ENCODE peak calls at places on chromosomes 16 and 17, in four cellular contexts. U is DMS 273 treated with DMSO at 0.1 percent for 48 hours; X is stimulated activated CD4-positive, alpha-beta T cell treated with anti-CD3 and anti-CD28 coated beads, Interleukin-15, amount 100 ng/mL, for 1 hour; V is uterus. E is an unnamed sample.

GRCh38 chr17:79988163-79988971 is 47.3 kb downstream of the TBC1D16 start:
- DNase-seq in V (peak), X (no peak), U (no peak), E (no peak)

GRCh38 chr16:89357055-89357454 is 133.3 kb downstream of the ANKRD11 start:
- DNase-seq in U (no peak), X (peak), V (no peak), E (no peak)

GRCh38 chr16:50282010-50282538 is 15.7 kb downstream of the ADCY7 start:
- DNase-seq in X (no peak), U (no peak), V (no peak), E (no peak)

GRCh38 chr16:51112311-51112710 is 38.8 kb downstream of the SALL1 start:
- DNase-seq in V (no peak), X (no peak), U (no peak), E (no peak)

GRCh38 chr17:35731239-35731931 is at the start of gene RASL10B:
- DNase-seq in U (peak), V (peak), X (peak), E (no peak)

GRCh38 chr17:58325289-58325726 is 3.3 kb downstream of the TSPOAP1 start:
- DNase-seq in V (no peak), U (no peak), X (no peak), E (no peak)

GRCh38 chr16:30490210-30490609 is 17.7 kb downstream of the ITGAL start:
- DNase-seq in U (no peak), V (no peak), X (no peak), E (no peak)

GRCh38 chr17:58402047-58402446 is 15.3 kb downstream of the RNF43 start:
- DNase-seq in X (no peak), V (no peak), U (no peak), E (no peak)

GRCh38 chr17:752620-753219 is 656 bp upstream of the GEMIN4 start:
- DNase-seq in V (peak), X (no peak), U (no peak), E (no peak)

GRCh38 chr16:85136213-85136704 is 24.0 kb upstream of the CIBAR2 start:
- DNase-seq in V (no peak), X (no peak), U (no peak), E (no peak)

GRCh38 chr16:54937673-54938350 is 7.1 kb downstream of the IRX5 start:
- DNase-seq in V (no peak), U (no peak), X (no peak), E (no peak)

GRCh38 chr16:48203974-48204824 is 39.9 kb upstream of the LONP2 start:
- DNase-seq in V (no peak), U (no peak), X (no peak), E (no peak)

GRCh38 chr16:49513040-49513439 is 139.4 kb downstream of the C16orf78 start:
- DNase-seq in U (peak), X (no peak), V (no peak), E (no peak)

GRCh38 chr16:87337247-87337646 is 20.1 kb upstream of the C16orf95 start:
- DNase-seq in U (no peak), V (no peak), X (no peak), E (no peak)

E was measured in NCI-H524 treated with DMSO at 0.1 percent for 48 hours.